ENCODE peak calls at places on chromosomes 13 and 19, in five cellular contexts. D is hypothalamus; P is T-cell; Q is fibroblast of pulmonary artery; A is activated CD4-positive, alpha-beta T cell treated with anti-CD3 and anti-CD28 coated beads, Interleukin-2, amount 10 ng/mL, durations not matched to agents 7 days and 5 days. L is an unnamed sample.

GRCh38 chr13:46160474-46161066 is 21.4 kb downstream of the LCP1 start:
- DNase-seq in D (peak), Q (peak), A (peak), P (peak), L (peak)

GRCh38 chr13:112978561-112979405 is 9.8 kb downstream of the MCF2L start:
- DNase-seq in A (no peak), P (no peak), Q (no peak), D (no peak), L (no peak)

GRCh38 chr19:15381864-15382263 is 2.3 kb upstream of the AKAP8 start:
- DNase-seq in A (no peak), D (no peak), Q (no peak), P (no peak), L (no peak)

GRCh38 chr13:113848020-113848419 is 15.9 kb downstream of the GAS6 start:
- DNase-seq in P (no peak), A (no peak), D (no peak), Q (no peak), L (no peak)

GRCh38 chr19:44847144-44848035 is 1.3 kb downstream of the NECTIN2 start:
- DNase-seq in D (no peak), Q (peak), A (no peak), P (no peak), L (peak)

GRCh38 chr19:43774103-43774939 is 6.5 kb downstream of the KCNN4 start:
- DNase-seq in A (no peak), D (peak), Q (peak), P (no peak), L (no peak)

GRCh38 chr19:33300016-33300981 is 2.0 kb downstream of the CEBPA start:
- DNase-seq in P (no peak), D (no peak), Q (no peak), A (no peak), L (no peak)

GRCh38 chr19:8506402-8506957 is 4.0 kb upstream of the PRAM1 start:
- DNase-seq in D (no peak), A (no peak), P (no peak), Q (no peak), L (no peak)

GRCh38 chr13:111251646-111252448 is 68.6 kb upstream of the TEX29 start:
- DNase-seq in Q (peak), P (no peak), A (no peak), D (no peak), L (no peak)

GRCh38 chr13:29733069-29733700 is 117.2 kb downstream of the UBL3 start:
- DNase-seq in Q (no peak), P (no peak), A (no peak), D (no peak), L (no peak)

GRCh38 chr19:10811391-10812111 is 24.5 kb downstream of the TMED1 start:
- DNase-seq in A (no peak), D (no peak), P (no peak), Q (no peak), L (no peak)

GRCh38 chr13:49587311-49587847 is 2.0 kb upstream of the RCBTB1 start:
- DNase-seq in D (no peak), Q (no peak), P (no peak), A (no peak), L (peak)

GRCh38 chr19:35879770-35880317 is 11.5 kb downstream of the APLP1 start:
- DNase-seq in A (peak), Q (peak), P (peak), D (peak), L (peak)

GRCh38 chr13:111852701-111853100 is 214.2 kb upstream of the SOX1 start:
- DNase-seq in A (no peak), P (no peak), D (no peak), Q (no peak), L (no peak)

GRCh38 chr19:1847684-1848398 is 442 bp downstream of the REXO1 start:
- DNase-seq in Q (peak), A (no peak), P (no peak), D (no peak), L (peak)

GRCh38 chr13:62643007-62643483 is 1227.4 kb upstream of the PCDH20 start:
- DNase-seq in P (no peak), D (no peak), A (no peak), Q (peak), L (peak)

GRCh38 chr19:51123381-51124186 is 1.1 kb upstream of the SIGLEC9 start:
- DNase-seq in P (peak), Q (no peak), D (no peak), A (peak), L (no peak)

GRCh38 chr13:57825066-57825465 is 193.5 kb downstream of the PCDH17 start:
- DNase-seq in P (no peak), Q (no peak), D (no peak), A (no peak), L (no peak)

GRCh38 chr19:17784201-17785008 is 10.5 kb upstream of the B3GNT3 start:
- DNase-seq in Q (peak), P (peak), A (peak), D (peak), L (peak)

GRCh38 chr19:38734426-38735256 is 9.6 kb downstream of the CAPN12 start:
- DNase-seq in D (no peak), Q (no peak), A (peak), P (peak), L (peak)

GRCh38 chr13:39982745-39983144 is 327.3 kb downstream of the COG6 start:
- DNase-seq in Q (no peak), D (no peak), P (no peak), A (no peak), L (no peak)

GRCh38 chr13:102877285-102877684 is 31.5 kb downstream of the ERCC5 start:
- DNase-seq in Q (peak), P (no peak), A (no peak), D (no peak), L (no peak)

GRCh38 chr13:80305737-80306136 is 35.2 kb downstream of the SPRY2 start:
- DNase-seq in Q (no peak), P (no peak), A (no peak), D (no peak), L (no peak)

GRCh38 chr19:19356901-19357566 is 36.4 kb downstream of the MAU2 start:
- DNase-seq in A (no peak), P (no peak), D (no peak), Q (no peak), L (no peak)

GRCh38 chr19:18856385-18857126 is 24.8 kb downstream of the UPF1 start:
- DNase-seq in Q (peak), A (no peak), D (peak), P (no peak), L (peak)

GRCh38 chr19:41967056-41967783 is 8.1 kb upstream of the RABAC1 start:
- DNase-seq in P (no peak), Q (no peak), D (no peak), A (no peak), L (no peak)

GRCh38 chr19:947090-947706 is 21.4 kb downstream of the ARID3A start:
- DNase-seq in Q (no peak), A (no peak), P (no peak), D (no peak), L (no peak)

L was measured in MCF 10A.